ENCODE peak calls at places on chromosomes 4 and X, in seven cellular contexts. U, D, T, C, A, L and I are unnamed samples.

GRCh38 chrX:155767101-155767878 is 113.9 kb upstream of the VAMP7 start:
- DNase-seq in C (peak; percentile 60), U (peak; percentile 4), L (no peak), T (peak; percentile 71), D (peak; percentile 49), A (peak; percentile 47), I (peak; percentile 42)

GRCh38 chr4:126215759-126216158 is 901.0 kb downstream of the FAT4 start:
- DNase-seq in U (no peak), A (no peak), C (no peak), D (no peak), L (no peak), T (no peak), I (no peak)

GRCh38 chr4:141352775-141353544 is 132.3 kb downstream of the ZNF330 start:
- DNase-seq in C (no peak), L (no peak), T (no peak), D (no peak), U (no peak), A (no peak), I (no peak)

GRCh38 chr4:174136013-174136412 is 147.5 kb downstream of the FBXO8 start:
- DNase-seq in U (no peak), L (no peak), A (no peak), T (no peak), C (no peak), D (no peak), I (no peak)

GRCh38 chr4:169941141-169941540 is 85.1 kb downstream of the MFAP3L start:
- DNase-seq in U (no peak), A (no peak), C (no peak), T (no peak), L (no peak), D (no peak), I (no peak)

GRCh38 chr4:17336524-17336941 is 175.4 kb downstream of the QDPR start:
- DNase-seq in U (peak; percentile 93), D (no peak), T (peak; percentile 78), A (no peak), C (no peak), L (peak; percentile 6), I (no peak)

GRCh38 chrX:153375571-153375970 is 25.6 kb downstream of the PNMA6E start:
- DNase-seq in D (no peak), A (no peak), T (no peak), L (no peak), C (no peak), U (no peak), I (no peak)

GRCh38 chr4:183300070-183300469 is 20.0 kb downstream of the CLDN22 start:
- DNase-seq in L (no peak), C (no peak), U (no peak), T (no peak), A (no peak), D (no peak), I (no peak)

GRCh38 chr4:69748176-69748575 is 12.2 kb downstream of the SULT1B1 start:
- DNase-seq in A (no peak), U (no peak), C (no peak), L (no peak), T (no peak), D (no peak), I (no peak)

GRCh38 chr4:180949825-180950224 is 1293.4 kb upstream of the TENM3 start:
- DNase-seq in U (no peak), T (no peak), C (no peak), A (no peak), L (no peak), D (no peak), I (no peak)

GRCh38 chr4:143482753-143483362 is 30.6 kb upstream of the SMARCA5 start:
- DNase-seq in C (peak; percentile 36), L (peak; percentile 16), D (no peak), U (no peak), A (no peak), T (peak; percentile 28), I (no peak)

GRCh38 chr4:30956891-30957290 is 236.7 kb downstream of the PCDH7 start:
- DNase-seq in U (no peak), D (no peak), C (no peak), A (no peak), L (no peak), T (no peak), I (no peak)

GRCh38 chr4:12716896-12717295 is 767.2 kb downstream of the RAB28 start:
- DNase-seq in L (no peak), D (no peak), A (no peak), T (no peak), C (no peak), U (no peak), I (no peak)

GRCh38 chr4:125677665-125678307 is 363.0 kb downstream of the FAT4 start:
- DNase-seq in D (no peak), C (no peak), T (no peak), L (no peak), U (no peak), A (no peak), I (no peak)

DNA sequence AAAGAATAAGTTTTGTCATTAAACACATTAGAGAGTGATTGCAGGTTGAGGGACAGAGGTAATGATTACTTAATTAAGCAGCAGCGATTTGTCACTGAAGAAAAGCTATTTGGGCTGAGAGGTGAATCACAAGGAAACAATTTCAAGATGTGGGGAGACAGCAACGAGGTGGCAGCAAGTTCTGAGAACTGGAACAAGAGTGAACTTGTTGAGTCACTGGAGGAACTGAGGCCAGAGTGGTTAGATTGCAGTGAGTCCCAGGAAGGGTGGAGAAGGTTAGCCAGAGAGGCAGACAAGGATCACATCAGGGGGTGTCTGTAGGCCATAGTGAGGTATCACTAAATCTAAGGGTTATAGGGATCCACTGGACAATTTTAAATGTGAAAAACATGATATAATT is 57.9 kb upstream of the TMPRSS11A start:
- DNase-seq in T (peak; percentile 51), U (no peak), D (no peak), A (no peak), C (no peak), L (no peak), I (no peak)
- TF ChIP-seq SP1 in T (peak; percentile 60), U (no peak), D (no peak), A (no peak), C (no peak), L (no peak), I (no peak)

GRCh38 chr4:1411436-1412375 is 5.5 kb upstream of the NKX1-1 start:
- DNase-seq in D (no peak), T (no peak), A (peak; percentile 49), C (no peak), L (no peak), U (no peak), I (no peak)

GRCh38 chr4:1413221-1413663 is 7.0 kb upstream of the NKX1-1 start:
- DNase-seq in D (no peak), C (no peak), T (no peak), A (no peak), L (no peak), U (no peak), I (no peak)

GRCh38 chr4:1413687-1414479 is 7.6 kb upstream of the NKX1-1 start:
- DNase-seq in U (no peak), A (peak; percentile 65), D (no peak), L (no peak), C (no peak), T (no peak), I (no peak)

GRCh38 chr4:1410491-1411325 is 4.5 kb upstream of the NKX1-1 start:
- DNase-seq in A (peak; percentile 98), D (peak; percentile 90), T (no peak), C (peak; percentile 88), L (peak; percentile 15), U (no peak), I (peak; percentile 94)

GRCh38 chr4:1412376-1413220 is 6.4 kb upstream of the NKX1-1 start:
- DNase-seq in U (no peak), A (no peak), T (no peak), L (no peak), C (no peak), D (no peak), I (no peak)
- TF ChIP-seq SP1 in U (no peak), A (no peak), T (no peak), L (no peak), C (no peak), D (no peak), I (no peak)

GRCh38 chr4:35820026-35820425 is 424.3 kb downstream of the ARAP2 start:
- DNase-seq in L (no peak), A (no peak), U (no peak), D (no peak), T (no peak), C (no peak), I (no peak)
- TF ChIP-seq SP1 in L (no peak), A (no peak), U (no peak), D (no peak), T (no peak), C (no peak), I (no peak)

GRCh38 chrX:319579-320125 is 1.1 kb upstream of the GTPBP6 start:
- DNase-seq in D (no peak), L (no peak), U (no peak), C (no peak), A (no peak), T (no peak), I (peak; percentile 14)
- TF ChIP-seq SP1 in D (no peak), L (no peak), U (no peak), C (no peak), A (no peak), T (no peak), I (no peak)

GRCh38 chr4:127669691-127670090 is 36.9 kb downstream of the INTU start:
- DNase-seq in C (no peak), T (no peak), L (no peak), D (no peak), U (no peak), A (no peak), I (no peak)
- TF ChIP-seq SP1 in C (no peak), T (no peak), L (no peak), D (no peak), U (no peak), A (no peak), I (no peak)